ENCODE peak calls at places on chromosome 15, in eight cellular contexts. N is prostate gland, D is psoas muscle, X is colonic mucosa, P is adrenal gland, M is uterus, V is lower lobe of right lung, R is brain microvascular endothelial cell. B is an unnamed sample.

GRCh38 chr15:29103825-29104565 is 165.6 kb downstream of the NSMCE3 start:
- DNase-seq in V (peak; percentile 57), M (peak; percentile 56), N (peak; percentile 52), P (peak; percentile 72), D (peak; percentile 63), R (peak; percentile 79), X (peak; percentile 58), B (no peak)

GRCh38 chr15:39934415-39935044 is 615 bp downstream of the EIF2AK4 start:
- DNase-seq in M (no peak), N (no peak), D (no peak), P (no peak), X (peak; percentile 27), R (no peak), V (no peak), B (no peak)

GRCh38 chr15:35738370-35738769 is 192.4 kb upstream of the DPH6 start:
- DNase-seq in D (no peak), X (no peak), M (no peak), V (no peak), N (no peak), R (peak; percentile 87), P (no peak), B (no peak)

GRCh38 chr15:72009207-72009606 is 108.7 kb downstream of the MYO9A start:
- DNase-seq in N (no peak), R (no peak), D (no peak), M (no peak), P (no peak), V (no peak), X (peak; percentile 40), B (no peak)

GRCh38 chr15:79221696-79222095 is 60.8 kb upstream of the ANKRD34C start:
- DNase-seq in D (no peak), R (no peak), N (no peak), M (no peak), P (no peak), V (no peak), X (no peak), B (peak; percentile 15)

GRCh38 chr15:75191235-75191634 is 10.4 kb upstream of the C15orf39 start:
- DNase-seq in M (no peak), V (no peak), P (no peak), D (no peak), R (no peak), N (no peak), X (no peak), B (no peak)

GRCh38 chr15:82810863-82811421 is 1.5 kb downstream of the WHAMM start:
- DNase-seq in P (no peak), D (no peak), X (no peak), R (no peak), M (no peak), V (no peak), N (no peak), B (no peak)

GRCh38 chr15:63982381-63982854 is 63.9 kb downstream of the DAPK2 start:
- DNase-seq in N (no peak), V (no peak), R (no peak), P (no peak), M (no peak), D (no peak), X (peak; percentile 13), B (no peak)

GRCh38 chr15:36784098-36784670 is 204.8 kb downstream of the CDIN1 start:
- DNase-seq in D (no peak), M (no peak), N (no peak), V (no peak), X (no peak), R (no peak), P (no peak), B (no peak)

GRCh38 chr15:50968353-50968752 is 59.9 kb downstream of the AP4E1 start:
- DNase-seq in X (no peak), D (no peak), M (no peak), P (no peak), R (no peak), N (no peak), V (no peak), B (no peak)

GRCh38 chr15:90291679-90292356 is 26.3 kb downstream of the NGRN start:
- DNase-seq in X (peak; percentile 53), V (peak; percentile 54), N (no peak), M (no peak), D (no peak), P (no peak), R (no peak), B (no peak)

GRCh38 chr15:36643551-36643950 is 64.1 kb downstream of the CDIN1 start:
- DNase-seq in R (peak; percentile 53), D (no peak), M (no peak), P (no peak), X (no peak), N (no peak), V (no peak), B (no peak)

GRCh38 chr15:76335129-76335850 is 1.3 kb upstream of the ISL2 start:
- DNase-seq in N (no peak), X (no peak), P (no peak), V (no peak), D (no peak), M (no peak), R (no peak), B (no peak)

GRCh38 chr15:75347222-75348033 is 589 bp downstream of the NEIL1 start:
- DNase-seq in V (peak; percentile 79), X (peak; percentile 85), D (peak; percentile 65), M (peak; percentile 65), P (peak; percentile 62), R (no peak), N (peak; percentile 61), B (no peak)

GRCh38 chr15:90594297-90594696 is 64.6 kb downstream of the CRTC3 start:
- DNase-seq in N (peak; percentile 96), X (peak; percentile 95), V (peak; percentile 91), M (peak; percentile 43), P (peak; percentile 72), R (no peak), D (peak; percentile 65), B (peak; percentile 76)

GRCh38 chr15:96270581-96271172 is 59.8 kb upstream of the NR2F2 start:
- DNase-seq in X (no peak), R (peak; percentile 18), P (no peak), M (no peak), D (no peak), V (no peak), N (no peak), B (no peak)

GRCh38 chr15:34318277-34319079 is 19.1 kb downstream of the SLC12A6 start:
- DNase-seq in M (peak; percentile 41), P (peak; percentile 75), D (peak; percentile 41), X (peak; percentile 87), V (peak; percentile 71), N (peak; percentile 81), R (no peak), B (peak; percentile 49)

GRCh38 chr15:67146875-67147381 is 81.5 kb downstream of the SMAD3 start:
- DNase-seq in N (peak; percentile 93), P (no peak), R (peak; percentile 88), X (peak; percentile 88), D (peak; percentile 49), V (no peak), M (peak; percentile 56), B (peak; percentile 64)

DNA sequence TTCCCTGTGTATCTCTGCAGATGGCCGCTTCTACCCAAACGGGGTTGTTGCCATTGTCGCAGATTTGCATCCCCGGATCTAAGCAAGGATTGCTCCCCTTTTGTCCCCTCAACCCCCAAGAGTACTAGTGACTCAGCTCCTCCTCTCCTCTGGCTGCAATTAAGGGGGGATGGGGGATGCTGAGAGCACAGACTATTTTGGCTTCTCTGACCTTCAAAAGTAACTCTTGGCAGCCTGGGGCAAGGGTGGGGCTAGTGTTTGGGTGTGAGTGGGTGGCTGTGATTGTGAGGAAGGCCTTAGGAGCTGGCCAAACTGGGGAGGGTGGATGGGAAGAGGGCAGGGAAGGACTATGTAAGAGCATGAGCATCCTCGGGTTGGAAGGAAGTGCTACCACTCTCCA is 1.2 kb upstream of the MAP1A start:
- DNase-seq in D (peak; percentile 73), V (no peak), R (no peak), P (peak; percentile 68), X (peak; percentile 47), N (no peak), M (peak; percentile 47), B (no peak)
- H3K4me3 ChIP-seq in D (no peak overlapping the region), V (no peak overlapping the region), R (no peak overlapping the region), P (no peak overlapping the region), X (no peak overlapping the region), N (no peak overlapping the region), M (no peak overlapping the region), B (no peak overlapping the region)

GRCh38 chr15:98382139-98382538 is 266.2 kb upstream of the IGF1R start:
- DNase-seq in M (no peak), V (no peak), D (no peak), R (no peak), X (no peak), N (no peak), P (no peak), B (no peak)
- TF ChIP-seq CTCF in M (no peak), V (no peak), D (no peak), R (no peak), X (no peak), N (no peak), P (no peak), B (no peak)

GRCh38 chr15:53979051-53979788 is 979 bp downstream of the UNC13C start:
- DNase-seq in M (no peak), R (no peak), X (no peak), N (no peak), V (no peak), P (no peak), D (no peak), B (no peak)

GRCh38 chr15:53976844-53977392 is 1.3 kb upstream of the UNC13C start:
- DNase-seq in X (no peak), V (no peak), N (no peak), P (no peak), D (peak; percentile 30), R (peak; percentile 0), M (no peak), B (peak; percentile 17)

GRCh38 chr15:53974813-53975212 is 3.4 kb upstream of the UNC13C start:
- DNase-seq in R (no peak), X (no peak), N (no peak), V (no peak), D (no peak), P (no peak), M (no peak), B (no peak)

GRCh38 chr15:53982281-53982680 is 4.0 kb downstream of the UNC13C start:
- DNase-seq in R (no peak), V (no peak), M (no peak), N (no peak), P (no peak), X (no peak), D (no peak), B (no peak)

DNA sequence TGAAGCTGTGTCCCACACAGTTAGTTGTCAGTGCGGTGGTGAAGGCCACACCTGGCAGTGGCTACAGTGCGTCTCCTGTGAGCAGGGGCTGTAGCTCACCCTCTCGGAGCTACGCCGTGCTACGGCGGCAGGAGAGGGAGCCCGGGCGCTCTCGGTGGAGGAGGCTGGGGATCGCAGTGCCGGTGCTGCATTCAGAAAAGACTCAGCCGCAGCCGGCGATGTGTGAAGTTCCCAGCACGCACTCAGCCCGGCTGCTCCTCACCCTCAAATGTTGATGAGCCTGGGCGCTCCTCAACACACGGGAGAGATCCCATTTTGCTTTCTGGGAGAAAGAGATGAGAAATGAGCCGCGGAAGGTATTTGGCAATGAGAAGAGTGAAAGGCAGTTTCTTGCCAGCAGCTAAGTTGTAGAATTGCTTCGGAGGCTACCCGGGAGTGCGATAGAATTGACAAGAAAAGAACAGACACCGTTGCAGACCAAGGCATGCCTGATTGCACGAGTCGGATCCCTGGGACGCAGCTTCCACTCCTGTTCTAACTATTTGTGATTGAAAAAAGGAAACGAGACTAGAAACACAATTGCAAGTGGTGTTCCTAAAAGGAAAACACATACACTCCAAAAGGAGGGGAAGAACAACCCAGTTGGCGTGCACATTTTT is at the start of gene UNC13C:
- DNase-seq in R (peak; percentile 7), D (peak; percentile 23), X (peak; percentile 17), M (peak; percentile 13), P (peak; percentile 21), N (peak; percentile 5), V (peak; percentile 46), B (no peak)
- H3K4me3 ChIP-seq in R (peak within 1 kb of the TSS; percentile 18), D (peak within 1 kb of the TSS; percentile 48), X (no peak within 1 kb of the TSS), M (peak within 1 kb of the TSS; percentile 16), P (no peak within 1 kb of the TSS), N (peak within 1 kb of the TSS; percentile 4), V (peak within 1 kb of the TSS; percentile 39), B (peak within 1 kb of the TSS; percentile 6)

GRCh38 chr15:88447206-88447605 is 20.0 kb downstream of the MRPL46 start:
- DNase-seq in V (no peak), N (no peak), X (no peak), R (no peak), P (no peak), D (no peak), M (no peak), B (no peak)
- TF ChIP-seq CTCF in V (no peak), N (no peak), X (no peak), R (no peak), P (no peak), D (no peak), M (no peak), B (no peak)

B was measured in LNCaP clone FGC.